ENCODE peak calls at places on chromosome 1, in four cellular contexts. W, G, R and U are unnamed samples.
A peak's percentile ranks its signal among the peaks of the same experiment; 100 is the strongest.

GRCh38 chr1:25694167-25694566 is 77.6 kb downstream of the MAN1C1 start:
- DNase-seq in R (no peak), W (no peak), G (no peak), U (no peak)

GRCh38 chr1:147580609-147581008 is 39.3 kb downstream of the BCL9 start:
- DNase-seq in G (no peak), R (no peak), W (no peak), U (no peak)

GRCh38 chr1:79655876-79656275 is 649.3 kb upstream of the ADGRL4 start:
- DNase-seq in G (no peak), R (no peak), W (no peak), U (no peak)

GRCh38 chr1:154179951-154180687 is 11.8 kb downstream of the TPM3 start:
- DNase-seq in G (no peak), R (no peak), W (no peak), U (peak; percentile 78)

GRCh38 chr1:204426035-204426436 is 14.4 kb upstream of the PPP1R15B start:
- DNase-seq in R (no peak), G (no peak), W (peak; percentile 89), U (no peak)

GRCh38 chr1:6738987-6739386 is 37.4 kb upstream of the DNAJC11 start:
- DNase-seq in G (no peak), R (no peak), W (no peak), U (no peak)

GRCh38 chr1:227925582-227926198 is 22.0 kb downstream of the WNT9A start:
- DNase-seq in R (peak; percentile 54), G (no peak), W (no peak), U (no peak)

GRCh38 chr1:40257313-40257687 is 736 bp upstream of the ZMPSTE24 start:
- DNase-seq in R (no peak), G (no peak), W (no peak), U (no peak)

GRCh38 chr1:35883681-35884155 is 709 bp downstream of the AGO1 start:
- DNase-seq in W (peak; percentile 16), G (no peak), R (peak; percentile 72), U (peak; percentile 84)

GRCh38 chr1:35881850-35882273 is 1.1 kb upstream of the AGO1 start:
- DNase-seq in W (peak; percentile 7), G (no peak), R (no peak), U (no peak)

GRCh38 chr1:35884934-35885333 is 1.9 kb downstream of the AGO1 start:
- DNase-seq in W (no peak), R (no peak), G (no peak), U (no peak)

GRCh38 chr1:35882945-35883680 is at the start of gene AGO1:
- DNase-seq in G (peak; percentile 85), W (peak; percentile 89), R (peak; percentile 98), U (peak; percentile 99)

DNA sequence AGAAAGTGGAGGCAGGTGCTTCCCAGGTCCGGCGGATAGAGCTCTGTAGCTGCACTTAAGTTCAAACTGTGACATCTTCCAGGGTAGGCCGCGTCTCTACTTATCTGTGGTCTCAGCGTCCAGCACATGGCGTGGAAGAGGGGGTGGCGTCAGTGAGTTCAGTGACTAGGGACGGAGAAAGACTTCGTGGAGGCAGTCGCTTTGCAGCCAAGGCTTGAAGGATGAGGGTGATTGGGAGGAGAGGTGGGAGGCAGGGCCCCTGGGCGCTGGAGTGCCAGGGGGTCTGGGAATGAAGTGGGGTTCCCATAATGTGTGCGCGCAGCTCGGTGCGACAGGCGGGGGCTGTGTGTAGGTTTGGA is 444 bp upstream of the AGO1 start:
- DNase-seq in R (no peak), G (no peak), W (no peak), U (no peak)
- H3K4me3 ChIP-seq in R (peak overlapping the region; percentile 82), G (peak overlapping the region; percentile 97), W (peak overlapping the region; percentile 96), U (peak overlapping the region; percentile 93)

GRCh38 chr1:186785503-186785902 is 43.2 kb upstream of the PLA2G4A start:
- DNase-seq in W (no peak), G (no peak), R (no peak), U (no peak)

GRCh38 chr1:186783193-186783592 is 45.6 kb upstream of the PLA2G4A start:
- DNase-seq in R (no peak), W (no peak), G (no peak), U (no peak)

GRCh38 chr1:186782791-186783190 is 46.0 kb upstream of the PLA2G4A start:
- DNase-seq in G (no peak), W (peak; percentile 40), R (no peak), U (no peak)

GRCh38 chr1:186780081-186780480 is 48.7 kb upstream of the PLA2G4A start:
- DNase-seq in W (no peak), R (no peak), G (no peak), U (no peak)

DNA sequence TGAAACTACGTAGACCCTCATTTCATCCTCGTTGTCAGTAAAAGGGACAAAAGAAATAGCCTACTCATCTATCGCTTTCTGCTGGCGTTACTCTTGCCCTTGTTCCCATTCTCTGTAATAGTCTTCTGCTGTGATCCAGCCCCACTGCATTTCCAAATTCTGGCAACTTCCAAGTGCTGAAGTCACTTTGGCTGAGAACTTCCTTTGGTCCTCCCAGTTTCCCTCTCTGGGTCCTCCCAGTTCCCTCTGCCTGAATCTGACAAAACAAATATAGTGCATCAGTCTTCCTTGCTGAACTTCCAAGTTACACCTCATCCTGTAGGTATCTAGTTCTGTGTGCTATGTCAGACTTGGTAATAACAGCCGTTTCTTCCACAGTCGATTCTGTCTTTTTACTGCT is 47.0 kb upstream of the PLA2G4A start:
- DNase-seq in G (no peak), R (no peak), W (no peak), U (no peak)
- TF ChIP-seq POLR2A in G (no peak), R (no peak), W (no peak), U (no peak)

GRCh38 chr1:47705517-47706130 is 267.8 kb downstream of the FOXD2 start:
- DNase-seq in W (no peak), R (no peak), G (no peak), U (no peak)
- H3K27me3 ChIP-seq in W (peaks cover 36% of the 10 kb centered on the region), R (peaks cover 42% of the 10 kb centered on the region), G (peaks cover 34% of the 10 kb centered on the region), U (peaks cover 55% of the 10 kb centered on the region)

DNA sequence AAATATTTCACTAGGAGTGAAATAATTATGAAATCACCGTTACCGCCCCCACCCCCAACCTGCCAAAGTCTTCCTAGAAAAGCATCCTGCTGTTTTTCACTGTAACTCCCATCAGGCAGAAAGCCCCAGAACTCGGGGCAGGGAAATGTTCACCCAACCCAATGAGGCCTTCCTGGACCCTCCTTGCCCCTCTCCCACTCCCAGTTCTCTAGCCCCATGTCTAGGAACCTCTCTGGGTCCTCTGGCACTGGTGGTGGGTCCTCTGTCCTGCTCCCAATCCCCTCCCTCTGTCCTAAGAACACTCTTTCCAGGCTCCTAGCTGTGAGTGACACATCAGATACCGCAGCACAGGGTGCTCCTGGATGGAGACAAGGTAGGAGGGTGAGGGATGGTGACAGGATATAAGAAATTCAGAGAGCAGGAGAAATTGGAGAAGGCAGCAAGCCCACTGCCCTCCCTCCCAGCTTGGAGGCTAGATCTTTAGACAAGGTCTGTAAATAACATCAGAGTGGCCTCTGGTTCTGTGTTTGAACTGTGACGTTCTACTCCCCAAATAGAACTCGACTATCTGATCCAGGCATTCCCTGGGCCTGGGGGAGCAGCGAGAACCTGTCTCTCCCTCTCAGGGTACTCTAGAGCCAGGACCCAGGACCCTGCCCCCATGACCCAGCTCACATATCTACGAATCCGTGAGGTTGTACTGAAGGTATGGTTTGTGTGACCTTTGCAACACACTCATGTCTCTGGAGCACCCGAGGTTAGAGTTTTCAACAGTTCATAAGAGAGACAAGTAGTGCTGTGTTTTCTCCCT is 23.3 kb upstream of the BTG2 start:
- DNase-seq in R (no peak), W (no peak), G (no peak), U (no peak)
- H3K4me3 ChIP-seq in R (no peak overlapping the region), W (no peak overlapping the region), G (no peak overlapping the region), U (no peak overlapping the region)

GRCh38 chr1:32775640-32776337 is 41.4 kb downstream of the YARS1 start:
- DNase-seq in G (no peak), R (no peak), W (peak; percentile 76), U (no peak)

GRCh38 chr1:32773764-32774463 is 43.2 kb downstream of the YARS1 start:
- DNase-seq in W (no peak), G (no peak), R (no peak), U (no peak)

GRCh38 chr1:32774950-32775634 is 42.1 kb downstream of the YARS1 start:
- DNase-seq in W (peak; percentile 61), R (no peak), G (no peak), U (no peak)

GRCh38 chr1:32773018-32773763 is 44.0 kb downstream of the YARS1 start:
- DNase-seq in W (peak; percentile 74), R (peak; percentile 89), G (peak; percentile 61), U (peak; percentile 91)

DNA sequence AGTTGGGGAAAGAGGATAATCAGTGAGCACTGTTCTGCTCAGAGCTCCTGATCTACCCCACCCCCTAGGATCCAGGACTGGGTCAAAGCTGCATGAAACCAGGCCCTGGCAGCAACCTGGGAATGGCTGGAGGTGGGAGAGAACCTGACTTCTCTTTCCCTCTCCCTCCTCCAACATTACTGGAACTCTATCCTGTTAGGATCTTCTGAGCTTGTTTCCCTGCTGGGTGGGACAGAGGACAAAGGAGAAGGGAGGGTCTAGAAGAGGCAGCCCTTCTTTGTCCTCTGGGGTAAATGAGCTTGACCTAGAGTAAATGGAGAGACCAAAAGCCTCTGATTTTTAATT is 42.7 kb downstream of the YARS1 start:
- DNase-seq in R (no peak), G (no peak), W (no peak), U (no peak)
- TF ChIP-seq POLR2A in R (no peak), G (no peak), W (no peak), U (no peak)

GRCh38 chr1:110420023-110420662 is 12.6 kb upstream of the LAMTOR5 start:
- DNase-seq in W (no peak), G (no peak), R (no peak), U (no peak)
- H3K27me3 ChIP-seq in W (peaks cover 15% of the 10 kb centered on the region), G (no peaks in the 10 kb centered on the region), R (no peaks in the 10 kb centered on the region), U (no peaks in the 10 kb centered on the region)

GRCh38 chr1:28436211-28436769 is 66.8 kb downstream of the PHACTR4 start:
- DNase-seq in R (no peak), G (no peak), W (no peak), U (no peak)

GRCh38 chr1:28437924-28438699 is 67.7 kb upstream of the RCC1 start:
- DNase-seq in W (peak; percentile 96), R (peak; percentile 75), G (peak; percentile 81), U (peak; percentile 73)

GRCh38 chr1:28441674-28442073 is 64.2 kb upstream of the RCC1 start:
- DNase-seq in W (no peak), G (no peak), R (no peak), U (no peak)

GRCh38 chr1:28437260-28437923 is 67.9 kb downstream of the PHACTR4 start:
- DNase-seq in G (peak; percentile 14), W (peak; percentile 80), R (no peak), U (no peak)

GRCh38 chr1:28439320-28439719 is 66.5 kb upstream of the RCC1 start:
- DNase-seq in G (no peak), R (no peak), W (no peak), U (no peak)
- H3K4me3 ChIP-seq in G (no peak overlapping the region), R (peak overlapping the region; percentile 45), W (no peak overlapping the region), U (peak overlapping the region; percentile 29)

GRCh38 chr1:111346089-111346885 is 55.6 kb downstream of the CHIA start:
- DNase-seq in R (peak; percentile 89), G (peak; percentile 53), W (peak; percentile 69), U (peak; percentile 96)
- TF ChIP-seq POLR2A in R (no peak), G (no peak), W (no peak), U (no peak)